ENCODE peak calls at places on chromosomes 12 and 14, in six cellular contexts. One of them, this sample, is unnamed.
A peak's percentile ranks its signal among the peaks of the same experiment; 100 is the strongest.

GRCh38 chr12:30457621-30458289 is 237.9 kb downstream of the IPO8 start:
- DNase-seq in tibial artery: no peak
- DNase-seq in uterus: no peak
- DNase-seq in CD4-positive, CD25-positive, alpha-beta regulatory T cell: no peak
- DNase-seq in GM23248: peak; percentile 92
- DNase-seq in WERI-Rb-1: peak; percentile 9
- DNase-seq in this sample: no peak

GRCh38 chr14:77281852-77282251 is 10.8 kb upstream of the NGB start:
- DNase-seq in CD4-positive, CD25-positive, alpha-beta regulatory T cell: no peak
- DNase-seq in GM23248: no peak
- DNase-seq in WERI-Rb-1: no peak
- DNase-seq in tibial artery: no peak
- DNase-seq in uterus: no peak
- DNase-seq in this sample: no peak

GRCh38 chr14:87250992-87251391 is 742.0 kb downstream of the GALC start:
- DNase-seq in uterus: no peak
- DNase-seq in WERI-Rb-1: no peak
- DNase-seq in CD4-positive, CD25-positive, alpha-beta regulatory T cell: no peak
- DNase-seq in GM23248: no peak
- DNase-seq in tibial artery: no peak
- DNase-seq in this sample: no peak

GRCh38 chr12:32993404-32993803 is 96.8 kb upstream of the PKP2 start:
- DNase-seq in uterus: no peak
- DNase-seq in tibial artery: no peak
- DNase-seq in GM23248: no peak
- DNase-seq in WERI-Rb-1: no peak
- DNase-seq in CD4-positive, CD25-positive, alpha-beta regulatory T cell: no peak
- DNase-seq in this sample: no peak

GRCh38 chr14:22339277-22339676 is 249.7 kb downstream of the DAD1 start:
- DNase-seq in tibial artery: peak; percentile 66
- DNase-seq in CD4-positive, CD25-positive, alpha-beta regulatory T cell: no peak
- DNase-seq in uterus: peak; percentile 86
- DNase-seq in GM23248: peak; percentile 6
- DNase-seq in WERI-Rb-1: no peak
- DNase-seq in this sample: no peak

GRCh38 chr12:11765817-11766794 is 116.6 kb downstream of the ETV6 start:
- DNase-seq in CD4-positive, CD25-positive, alpha-beta regulatory T cell: peak; percentile 66
- DNase-seq in tibial artery: no peak
- DNase-seq in uterus: peak; percentile 47
- DNase-seq in WERI-Rb-1: no peak
- DNase-seq in GM23248: peak; percentile 76
- DNase-seq in this sample: peak; percentile 80

GRCh38 chr12:2607881-2608607 is 186.7 kb upstream of the FKBP4 start:
- DNase-seq in WERI-Rb-1: no peak
- DNase-seq in tibial artery: no peak
- DNase-seq in CD4-positive, CD25-positive, alpha-beta regulatory T cell: no peak
- DNase-seq in uterus: no peak
- DNase-seq in GM23248: no peak
- DNase-seq in this sample: no peak

GRCh38 chr14:91284146-91284790 is 39.8 kb upstream of the GPR68 start:
- DNase-seq in uterus: peak; percentile 60
- DNase-seq in GM23248: peak; percentile 94
- DNase-seq in CD4-positive, CD25-positive, alpha-beta regulatory T cell: no peak
- DNase-seq in tibial artery: no peak
- DNase-seq in WERI-Rb-1: no peak
- DNase-seq in this sample: no peak

GRCh38 chr14:24398943-24399801 is at the start of gene NYNRIN:
- DNase-seq in uterus: peak; percentile 62
- DNase-seq in tibial artery: peak; percentile 78
- DNase-seq in GM23248: peak; percentile 58
- DNase-seq in CD4-positive, CD25-positive, alpha-beta regulatory T cell: peak; percentile 34
- DNase-seq in WERI-Rb-1: peak; percentile 68
- DNase-seq in this sample: no peak

GRCh38 chr14:77051101-77051500 is 22.6 kb upstream of the IRF2BPL start:
- DNase-seq in WERI-Rb-1: no peak
- DNase-seq in uterus: peak; percentile 34
- DNase-seq in tibial artery: peak; percentile 95
- DNase-seq in CD4-positive, CD25-positive, alpha-beta regulatory T cell: no peak
- DNase-seq in GM23248: peak; percentile 73
- DNase-seq in this sample: no peak

GRCh38 chr14:90615444-90616095 is 200.7 kb downstream of the TTC7B start:
- DNase-seq in tibial artery: no peak
- DNase-seq in WERI-Rb-1: no peak
- DNase-seq in CD4-positive, CD25-positive, alpha-beta regulatory T cell: no peak
- DNase-seq in uterus: no peak
- DNase-seq in GM23248: no peak
- DNase-seq in this sample: no peak

GRCh38 chr14:75831971-75832370 is 149.8 kb downstream of the TGFB3 start:
- DNase-seq in uterus: peak; percentile 45
- DNase-seq in tibial artery: no peak
- DNase-seq in WERI-Rb-1: no peak
- DNase-seq in CD4-positive, CD25-positive, alpha-beta regulatory T cell: peak; percentile 16
- DNase-seq in GM23248: peak; percentile 71
- DNase-seq in this sample: no peak

GRCh38 chr12:82529096-82529495 is 157.6 kb upstream of the TMTC2 start:
- DNase-seq in tibial artery: no peak
- DNase-seq in uterus: no peak
- DNase-seq in CD4-positive, CD25-positive, alpha-beta regulatory T cell: no peak
- DNase-seq in WERI-Rb-1: no peak
- DNase-seq in GM23248: no peak
- DNase-seq in this sample: no peak

GRCh38 chr12:11543513-11544168 is 105.8 kb upstream of the ETV6 start:
- DNase-seq in uterus: no peak
- DNase-seq in GM23248: no peak
- DNase-seq in WERI-Rb-1: no peak
- DNase-seq in tibial artery: no peak
- DNase-seq in CD4-positive, CD25-positive, alpha-beta regulatory T cell: no peak
- DNase-seq in this sample: no peak

GRCh38 chr12:57176846-57177245 is 29.4 kb upstream of the LRP1-AS start:
- DNase-seq in tibial artery: no peak
- DNase-seq in uterus: no peak
- DNase-seq in WERI-Rb-1: no peak
- DNase-seq in GM23248: peak; percentile 81
- DNase-seq in CD4-positive, CD25-positive, alpha-beta regulatory T cell: no peak
- DNase-seq in this sample: no peak

GRCh38 chr12:57176139-57176477 is 28.7 kb upstream of the LRP1-AS start:
- DNase-seq in tibial artery: no peak
- DNase-seq in CD4-positive, CD25-positive, alpha-beta regulatory T cell: no peak
- DNase-seq in uterus: no peak
- DNase-seq in GM23248: no peak
- DNase-seq in WERI-Rb-1: no peak
- DNase-seq in this sample: no peak

GRCh38 chr12:57177354-57177753 is 29.9 kb upstream of the LRP1-AS start:
- DNase-seq in tibial artery: no peak
- DNase-seq in CD4-positive, CD25-positive, alpha-beta regulatory T cell: no peak
- DNase-seq in WERI-Rb-1: no peak
- DNase-seq in GM23248: no peak
- DNase-seq in uterus: no peak
- DNase-seq in this sample: no peak

GRCh38 chr12:57173683-57174082 is 26.3 kb upstream of the LRP1-AS start:
- DNase-seq in tibial artery: no peak
- DNase-seq in uterus: no peak
- DNase-seq in CD4-positive, CD25-positive, alpha-beta regulatory T cell: no peak
- DNase-seq in GM23248: no peak
- DNase-seq in WERI-Rb-1: no peak
- DNase-seq in this sample: no peak

GRCh38 chr12:57175428-57176138 is 28.2 kb upstream of the LRP1-AS start:
- DNase-seq in CD4-positive, CD25-positive, alpha-beta regulatory T cell: peak; percentile 18
- DNase-seq in tibial artery: peak; percentile 93
- DNase-seq in GM23248: peak; percentile 87
- DNase-seq in uterus: peak; percentile 92
- DNase-seq in WERI-Rb-1: peak; percentile 92
- DNase-seq in this sample: peak; percentile 63
- H3K27ac ChIP-seq in CD4-positive, CD25-positive, alpha-beta regulatory T cell: no peak overlapping the region
- H3K27ac ChIP-seq in tibial artery: peak overlapping the region; percentile 31
- H3K27ac ChIP-seq in GM23248: peak overlapping the region; percentile 48
- H3K27ac ChIP-seq in uterus: peak overlapping the region; percentile 60
- H3K27ac ChIP-seq in WERI-Rb-1: no peak overlapping the region
- H3K27ac ChIP-seq in this sample: peak overlapping the region; percentile 32

GRCh38 chr12:113197518-113198077 is 12.1 kb downstream of the RITA1 start:
- DNase-seq in GM23248: no peak
- DNase-seq in WERI-Rb-1: no peak
- DNase-seq in uterus: no peak
- DNase-seq in CD4-positive, CD25-positive, alpha-beta regulatory T cell: no peak
- DNase-seq in tibial artery: no peak
- DNase-seq in this sample: no peak

GRCh38 chr12:113195598-113195997 is 10.1 kb downstream of the RITA1 start:
- DNase-seq in tibial artery: no peak
- DNase-seq in uterus: no peak
- DNase-seq in CD4-positive, CD25-positive, alpha-beta regulatory T cell: no peak
- DNase-seq in GM23248: no peak
- DNase-seq in WERI-Rb-1: no peak
- DNase-seq in this sample: no peak

GRCh38 chr12:113196582-113196981 is 11.1 kb downstream of the RITA1 start:
- DNase-seq in GM23248: no peak
- DNase-seq in CD4-positive, CD25-positive, alpha-beta regulatory T cell: no peak
- DNase-seq in tibial artery: no peak
- DNase-seq in WERI-Rb-1: no peak
- DNase-seq in uterus: no peak
- DNase-seq in this sample: no peak

GRCh38 chr12:113196996-113197395 is 11.5 kb downstream of the RITA1 start:
- DNase-seq in GM23248: peak; percentile 89
- DNase-seq in WERI-Rb-1: peak; percentile 75
- DNase-seq in tibial artery: peak; percentile 87
- DNase-seq in uterus: peak; percentile 78
- DNase-seq in CD4-positive, CD25-positive, alpha-beta regulatory T cell: peak; percentile 78
- DNase-seq in this sample: peak; percentile 36

GRCh38 chr12:113194971-113195391 is 9.5 kb downstream of the RITA1 start:
- DNase-seq in uterus: no peak
- DNase-seq in GM23248: peak; percentile 75
- DNase-seq in WERI-Rb-1: peak; percentile 71
- DNase-seq in tibial artery: no peak
- DNase-seq in CD4-positive, CD25-positive, alpha-beta regulatory T cell: no peak
- DNase-seq in this sample: no peak
- H3K27ac ChIP-seq in uterus: no peak overlapping the region
- H3K27ac ChIP-seq in GM23248: peak overlapping the region; percentile 82
- H3K27ac ChIP-seq in WERI-Rb-1: peak overlapping the region; percentile 69
- H3K27ac ChIP-seq in tibial artery: peak overlapping the region; percentile 67
- H3K27ac ChIP-seq in CD4-positive, CD25-positive, alpha-beta regulatory T cell: no peak overlapping the region
- H3K27ac ChIP-seq in this sample: no peak overlapping the region

GRCh38 chr12:96297504-96297903 is 102.7 kb downstream of the CDK17 start:
- DNase-seq in tibial artery: no peak
- DNase-seq in CD4-positive, CD25-positive, alpha-beta regulatory T cell: no peak
- DNase-seq in GM23248: no peak
- DNase-seq in WERI-Rb-1: no peak
- DNase-seq in uterus: no peak
- DNase-seq in this sample: no peak

GRCh38 chr12:96300064-96300463 is 100.2 kb downstream of the CDK17 start:
- DNase-seq in tibial artery: no peak
- DNase-seq in GM23248: no peak
- DNase-seq in uterus: no peak
- DNase-seq in WERI-Rb-1: no peak
- DNase-seq in CD4-positive, CD25-positive, alpha-beta regulatory T cell: no peak
- DNase-seq in this sample: no peak

GRCh38 chr12:96294831-96295230 is 100.7 kb downstream of the ELK3 start:
- DNase-seq in CD4-positive, CD25-positive, alpha-beta regulatory T cell: peak; percentile 16
- DNase-seq in uterus: no peak
- DNase-seq in WERI-Rb-1: no peak
- DNase-seq in GM23248: no peak
- DNase-seq in tibial artery: no peak
- DNase-seq in this sample: no peak

GRCh38 chr12:96293093-96293492 is 98.9 kb downstream of the ELK3 start:
- DNase-seq in WERI-Rb-1: no peak
- DNase-seq in tibial artery: no peak
- DNase-seq in CD4-positive, CD25-positive, alpha-beta regulatory T cell: no peak
- DNase-seq in GM23248: no peak
- DNase-seq in uterus: no peak
- DNase-seq in this sample: no peak

DNA sequence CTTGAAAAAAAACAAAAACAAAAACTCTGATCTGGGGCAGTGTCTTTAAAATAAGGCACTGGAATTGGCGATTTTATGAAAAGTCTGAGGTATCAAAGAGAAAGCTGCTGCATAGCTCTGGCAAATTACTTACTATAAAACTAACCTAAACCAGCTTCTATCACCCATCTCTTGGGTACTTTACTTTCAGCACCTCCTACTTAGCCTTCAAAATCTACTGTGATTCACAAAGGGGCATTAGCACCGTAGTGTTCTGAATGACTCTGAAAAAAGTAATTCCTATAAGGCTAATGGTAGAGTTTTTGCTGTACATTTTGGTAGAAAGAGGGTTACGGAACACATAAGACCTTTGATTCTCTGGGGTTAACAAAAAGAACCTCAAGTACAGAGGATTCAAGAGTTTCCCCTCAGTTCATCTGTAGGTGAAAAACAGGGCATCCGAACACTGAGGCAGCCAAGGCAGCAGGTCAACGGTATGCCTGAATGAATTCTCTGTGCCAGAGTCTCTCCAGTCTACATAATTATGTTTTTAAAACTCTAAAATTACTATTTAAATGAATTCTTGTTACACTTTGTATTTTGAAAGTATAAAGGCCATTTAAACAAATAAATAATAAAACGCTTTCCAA is 101.5 kb downstream of the ELK3 start:
- DNase-seq in tibial artery: no peak
- DNase-seq in uterus: no peak
- DNase-seq in CD4-positive, CD25-positive, alpha-beta regulatory T cell: no peak
- DNase-seq in WERI-Rb-1: no peak
- DNase-seq in GM23248: no peak
- DNase-seq in this sample: no peak
- H3K27ac ChIP-seq in tibial artery: no peak overlapping the region
- H3K27ac ChIP-seq in uterus: peak overlapping the region; percentile 7
- H3K27ac ChIP-seq in CD4-positive, CD25-positive, alpha-beta regulatory T cell: no peak overlapping the region
- H3K27ac ChIP-seq in WERI-Rb-1: no peak overlapping the region
- H3K27ac ChIP-seq in GM23248: no peak overlapping the region
- H3K27ac ChIP-seq in this sample: no peak overlapping the region

GRCh38 chr12:85641796-85642195 is 194.4 kb downstream of the RASSF9 start:
- DNase-seq in uterus: no peak
- DNase-seq in CD4-positive, CD25-positive, alpha-beta regulatory T cell: no peak
- DNase-seq in GM23248: peak; percentile 51
- DNase-seq in WERI-Rb-1: no peak
- DNase-seq in tibial artery: no peak
- DNase-seq in this sample: no peak

GRCh38 chr12:85642288-85642687 is 193.9 kb downstream of the RASSF9 start:
- DNase-seq in tibial artery: no peak
- DNase-seq in uterus: no peak
- DNase-seq in WERI-Rb-1: no peak
- DNase-seq in CD4-positive, CD25-positive, alpha-beta regulatory T cell: no peak
- DNase-seq in GM23248: no peak
- DNase-seq in this sample: no peak

GRCh38 chr12:85639834-85640233 is 196.4 kb downstream of the RASSF9 start:
- DNase-seq in tibial artery: no peak
- DNase-seq in uterus: no peak
- DNase-seq in GM23248: no peak
- DNase-seq in CD4-positive, CD25-positive, alpha-beta regulatory T cell: no peak
- DNase-seq in WERI-Rb-1: no peak
- DNase-seq in this sample: no peak

GRCh38 chr12:85644508-85644907 is 191.7 kb downstream of the RASSF9 start:
- DNase-seq in CD4-positive, CD25-positive, alpha-beta regulatory T cell: no peak
- DNase-seq in GM23248: no peak
- DNase-seq in uterus: no peak
- DNase-seq in tibial artery: no peak
- DNase-seq in WERI-Rb-1: no peak
- DNase-seq in this sample: no peak

DNA sequence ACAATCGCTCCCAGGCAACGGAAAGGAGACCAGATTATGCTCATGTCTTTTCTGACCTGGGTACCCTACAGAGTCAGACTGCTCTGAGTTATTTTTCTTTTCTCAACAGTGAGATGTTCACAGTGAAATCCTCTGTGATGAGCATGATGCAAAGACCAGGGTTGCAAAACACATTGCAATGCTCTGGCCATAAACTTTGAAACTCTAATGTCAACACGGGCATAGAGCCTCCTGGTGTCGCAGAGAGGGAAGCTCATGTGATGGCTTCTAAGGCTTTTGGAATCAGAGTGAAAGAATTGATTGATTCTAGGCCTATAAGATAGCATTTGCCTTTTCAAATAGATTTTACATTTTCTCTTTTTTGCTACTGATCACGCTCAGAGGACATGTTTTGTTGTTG is 193.4 kb downstream of the RASSF9 start:
- DNase-seq in tibial artery: no peak
- DNase-seq in CD4-positive, CD25-positive, alpha-beta regulatory T cell: no peak
- DNase-seq in GM23248: peak; percentile 85
- DNase-seq in uterus: no peak
- DNase-seq in WERI-Rb-1: no peak
- DNase-seq in this sample: no peak
- H3K27ac ChIP-seq in tibial artery: no peak overlapping the region
- H3K27ac ChIP-seq in CD4-positive, CD25-positive, alpha-beta regulatory T cell: no peak overlapping the region
- H3K27ac ChIP-seq in GM23248: peak overlapping the region; percentile 16
- H3K27ac ChIP-seq in uterus: no peak overlapping the region
- H3K27ac ChIP-seq in WERI-Rb-1: no peak overlapping the region
- H3K27ac ChIP-seq in this sample: no peak overlapping the region

This sample was measured in caudate nucleus.